ENCODE peak calls at places on chromosomes 12 and 14, in four cellular contexts. One of them, this sample, is unnamed.

GRCh38 chr12:91984571-91984970 is 161.1 kb downstream of the BTG1 start:
- DNase-seq in neural progenitor cell: no peak
- DNase-seq in HCT116: no peak
- DNase-seq in PC-3: peak; percentile 23
- DNase-seq in this sample: no peak

GRCh38 chr12:49041036-49041880 is 19.3 kb downstream of the KMT2D start:
- DNase-seq in neural progenitor cell: no peak
- DNase-seq in HCT116: no peak
- DNase-seq in PC-3: no peak
- DNase-seq in this sample: peak; percentile 30

GRCh38 chr14:35374273-35374681 is 30.3 kb downstream of the NFKBIA start:
- DNase-seq in HCT116: peak; percentile 35
- DNase-seq in PC-3: peak; percentile 84
- DNase-seq in neural progenitor cell: no peak
- DNase-seq in this sample: peak; percentile 92

GRCh38 chr12:122980192-122981035 is at the start of gene ARL6IP4:
- DNase-seq in PC-3: peak; percentile 67
- DNase-seq in neural progenitor cell: peak; percentile 80
- DNase-seq in HCT116: no peak
- DNase-seq in this sample: peak; percentile 61

GRCh38 chr14:100824156-100824555 is 1.8 kb upstream of the MEG3 start:
- DNase-seq in HCT116: no peak
- DNase-seq in neural progenitor cell: peak; percentile 11
- DNase-seq in PC-3: no peak
- DNase-seq in this sample: no peak

GRCh38 chr12:111766608-111767361 is at the start of gene ALDH2:
- DNase-seq in HCT116: peak; percentile 6
- DNase-seq in neural progenitor cell: peak; percentile 94
- DNase-seq in PC-3: no peak
- DNase-seq in this sample: peak; percentile 65

GRCh38 chr12:106113042-106113441 is 25.7 kb downstream of the NUAK1 start:
- DNase-seq in HCT116: peak; percentile 19
- DNase-seq in PC-3: peak; percentile 81
- DNase-seq in neural progenitor cell: no peak
- DNase-seq in this sample: no peak

GRCh38 chr12:130436741-130437501 is 99.2 kb downstream of the PIWIL1 start:
- DNase-seq in neural progenitor cell: no peak
- DNase-seq in PC-3: no peak
- DNase-seq in HCT116: no peak
- DNase-seq in this sample: no peak

GRCh38 chr12:51383281-51383905 is 7.8 kb downstream of the GALNT6 start:
- DNase-seq in neural progenitor cell: no peak
- DNase-seq in HCT116: no peak
- DNase-seq in PC-3: peak; percentile 96
- DNase-seq in this sample: peak; percentile 28

GRCh38 chr12:6899837-6900519 is 4.6 kb upstream of the LRRC23 start:
- DNase-seq in neural progenitor cell: no peak
- DNase-seq in PC-3: no peak
- DNase-seq in HCT116: no peak
- DNase-seq in this sample: no peak

GRCh38 chr12:57631566-57632368 is 1.2 kb downstream of the B4GALNT1 start:
- DNase-seq in HCT116: no peak
- DNase-seq in PC-3: no peak
- DNase-seq in neural progenitor cell: peak; percentile 45
- DNase-seq in this sample: no peak

GRCh38 chr12:49533331-49533730 is 5.5 kb upstream of the KCNH3 start:
- DNase-seq in neural progenitor cell: no peak
- DNase-seq in PC-3: no peak
- DNase-seq in HCT116: no peak
- DNase-seq in this sample: no peak

GRCh38 chr14:32217301-32217700 is 14.2 kb upstream of the RNU6-8 start:
- DNase-seq in neural progenitor cell: no peak
- DNase-seq in PC-3: no peak
- DNase-seq in HCT116: no peak
- DNase-seq in this sample: no peak

GRCh38 chr12:14958361-14959125 is 2.9 kb downstream of the ARHGDIB start:
- DNase-seq in neural progenitor cell: no peak
- DNase-seq in PC-3: no peak
- DNase-seq in HCT116: no peak
- DNase-seq in this sample: no peak

GRCh38 chr14:23208286-23208685 is 24.8 kb upstream of the SLC7A8 start:
- DNase-seq in PC-3: no peak
- DNase-seq in neural progenitor cell: no peak
- DNase-seq in HCT116: no peak
- DNase-seq in this sample: no peak

GRCh38 chr12:58030566-58031279 is 89.4 kb downstream of the ATP23 start:
- DNase-seq in PC-3: peak; percentile 83
- DNase-seq in neural progenitor cell: no peak
- DNase-seq in HCT116: no peak
- DNase-seq in this sample: no peak

GRCh38 chr12:114141916-114142564 is 175.9 kb upstream of the RBM19 start:
- DNase-seq in neural progenitor cell: no peak
- DNase-seq in HCT116: no peak
- DNase-seq in PC-3: no peak
- DNase-seq in this sample: no peak

GRCh38 chr12:14836336-14837210 is 6.8 kb downstream of the ART4 start:
- DNase-seq in neural progenitor cell: no peak
- DNase-seq in HCT116: no peak
- DNase-seq in PC-3: peak; percentile 79
- DNase-seq in this sample: peak; percentile 57

GRCh38 chr14:77039285-77040058 is 11.0 kb upstream of the IRF2BPL start:
- DNase-seq in neural progenitor cell: no peak
- DNase-seq in PC-3: no peak
- DNase-seq in HCT116: no peak
- DNase-seq in this sample: no peak

GRCh38 chr14:58965601-58966000 is 222.9 kb upstream of the DAAM1 start:
- DNase-seq in PC-3: no peak
- DNase-seq in neural progenitor cell: no peak
- DNase-seq in HCT116: no peak
- DNase-seq in this sample: no peak

GRCh38 chr14:68792022-68792829 is 641 bp downstream of the ZFP36L1 start:
- DNase-seq in neural progenitor cell: peak; percentile 35
- DNase-seq in PC-3: peak; percentile 45
- DNase-seq in HCT116: no peak
- DNase-seq in this sample: peak; percentile 56

GRCh38 chr14:25431211-25432076 is 381.5 kb upstream of the STXBP6 start:
- DNase-seq in PC-3: peak; percentile 23
- DNase-seq in HCT116: no peak
- DNase-seq in neural progenitor cell: peak; percentile 58
- DNase-seq in this sample: no peak

GRCh38 chr12:12333980-12334709 is 15.9 kb downstream of the MANSC1 start:
- DNase-seq in neural progenitor cell: peak; percentile 73
- DNase-seq in HCT116: peak; percentile 47
- DNase-seq in PC-3: peak; percentile 56
- DNase-seq in this sample: peak; percentile 57

GRCh38 chr14:59018978-59019377 is 169.5 kb upstream of the DAAM1 start:
- DNase-seq in neural progenitor cell: peak; percentile 33
- DNase-seq in HCT116: no peak
- DNase-seq in PC-3: peak; percentile 53
- DNase-seq in this sample: no peak

GRCh38 chr12:33116284-33116683 is 219.7 kb upstream of the PKP2 start:
- DNase-seq in HCT116: no peak
- DNase-seq in neural progenitor cell: no peak
- DNase-seq in PC-3: peak; percentile 55
- DNase-seq in this sample: no peak

GRCh38 chr14:85131523-85131922 is 398.4 kb upstream of the FLRT2 start:
- DNase-seq in neural progenitor cell: peak; percentile 8
- DNase-seq in HCT116: no peak
- DNase-seq in PC-3: peak; percentile 28
- DNase-seq in this sample: no peak

GRCh38 chr12:74890237-74890599 is 319.4 kb downstream of the KCNC2 start:
- DNase-seq in HCT116: peak; percentile 73
- DNase-seq in PC-3: peak; percentile 95
- DNase-seq in neural progenitor cell: no peak
- DNase-seq in this sample: peak; percentile 86

GRCh38 chr12:65504417-65504816 is 225.9 kb downstream of the MSRB3 start:
- DNase-seq in neural progenitor cell: no peak
- DNase-seq in PC-3: no peak
- DNase-seq in HCT116: no peak
- DNase-seq in this sample: no peak

GRCh38 chr12:77723308-77723707 is 107.4 kb upstream of the NAV3 start:
- DNase-seq in neural progenitor cell: no peak
- DNase-seq in HCT116: no peak
- DNase-seq in PC-3: no peak
- DNase-seq in this sample: no peak

GRCh38 chr12:99455350-99456037 is 192.1 kb upstream of the GARIN6 start:
- DNase-seq in neural progenitor cell: no peak
- DNase-seq in PC-3: peak; percentile 88
- DNase-seq in HCT116: peak; percentile 35
- DNase-seq in this sample: peak; percentile 19

GRCh38 chr12:87428701-87429277 is 600.4 kb downstream of the C12orf50 start:
- DNase-seq in neural progenitor cell: no peak
- DNase-seq in HCT116: no peak
- DNase-seq in PC-3: peak; percentile 39
- DNase-seq in this sample: no peak

GRCh38 chr12:77231548-77231947 is 166.2 kb upstream of the E2F7 start:
- DNase-seq in neural progenitor cell: no peak
- DNase-seq in PC-3: no peak
- DNase-seq in HCT116: no peak
- DNase-seq in this sample: peak; percentile 44

GRCh38 chr12:115794659-115795081 is 482.8 kb downstream of the MED13L start:
- DNase-seq in HCT116: no peak
- DNase-seq in PC-3: peak; percentile 14
- DNase-seq in neural progenitor cell: no peak
- DNase-seq in this sample: no peak

GRCh38 chr12:93813972-93814821 is 137.0 kb downstream of the CRADD start:
- DNase-seq in HCT116: no peak
- DNase-seq in neural progenitor cell: no peak
- DNase-seq in PC-3: no peak
- DNase-seq in this sample: no peak

GRCh38 chr12:21941522-21942376 is 523 bp upstream of the ABCC9 start:
- DNase-seq in neural progenitor cell: peak; percentile 79
- DNase-seq in PC-3: no peak
- DNase-seq in HCT116: no peak
- DNase-seq in this sample: no peak

GRCh38 chr12:110600254-110600653 is 13.7 kb upstream of the TCTN1 start:
- DNase-seq in HCT116: peak; percentile 55
- DNase-seq in PC-3: peak; percentile 89
- DNase-seq in neural progenitor cell: no peak
- DNase-seq in this sample: no peak

DNA sequence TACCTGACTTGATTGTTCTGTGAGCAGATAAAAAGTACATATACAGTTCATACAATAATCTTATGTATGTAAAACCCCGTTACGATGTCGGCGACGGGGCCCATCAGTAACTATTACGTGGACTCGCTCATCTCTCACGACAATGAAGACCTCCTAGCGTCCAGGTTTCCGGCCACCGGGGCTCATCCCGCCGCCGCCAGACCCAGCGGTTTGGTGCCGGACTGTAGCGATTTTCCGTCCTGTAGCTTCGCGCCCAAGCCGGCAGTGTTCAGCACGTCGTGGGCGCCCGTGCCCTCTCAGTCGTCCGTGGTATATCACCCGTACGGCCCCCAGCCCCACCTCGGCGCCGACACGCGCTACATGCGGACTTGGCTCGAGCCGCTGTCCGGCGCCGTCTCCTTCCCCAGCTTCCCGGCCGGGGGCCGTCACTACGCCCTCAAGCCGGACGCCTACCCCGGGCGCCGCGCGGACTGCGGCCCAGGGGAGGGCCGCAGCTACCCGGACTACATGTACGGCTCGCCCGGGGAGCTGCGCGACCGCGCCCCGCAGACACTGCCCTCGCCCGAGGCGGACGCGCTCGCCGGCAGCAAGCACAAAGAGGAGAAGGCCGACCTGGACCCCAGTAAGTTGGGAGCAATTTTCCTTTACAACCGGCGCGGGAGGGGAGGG is at the start of gene HOXC9:
- DNase-seq in PC-3: no peak
- DNase-seq in neural progenitor cell: no peak
- DNase-seq in HCT116: no peak
- DNase-seq in this sample: no peak
- TF ChIP-seq EZH2 in PC-3: no peak
- TF ChIP-seq EZH2 in neural progenitor cell: peak; percentile 100
- TF ChIP-seq EZH2 in HCT116: no peak
- TF ChIP-seq EZH2 in this sample: no peak

GRCh38 chr14:60647837-60648168 is 1.5 kb downstream of the SIX1 start:
- DNase-seq in PC-3: no peak
- DNase-seq in HCT116: no peak
- DNase-seq in neural progenitor cell: no peak
- DNase-seq in this sample: peak; percentile 22
- H3K79me2 ChIP-seq in PC-3: peaks cover 59% of the 10 kb centered on the region
- H3K79me2 ChIP-seq in HCT116: peaks cover 7% of the 10 kb centered on the region
- H3K79me2 ChIP-seq in neural progenitor cell: no peaks in the 10 kb centered on the region
- H3K79me2 ChIP-seq in this sample: peaks cover 36% of the 10 kb centered on the region

GRCh38 chr14:105203057-105203494 is 22.0 kb upstream of the NUDT14 start:
- DNase-seq in HCT116: no peak
- DNase-seq in neural progenitor cell: peak; percentile 83
- DNase-seq in PC-3: peak; percentile 81
- DNase-seq in this sample: no peak
- H3K27ac ChIP-seq in HCT116: no peak overlapping the region
- H3K27ac ChIP-seq in neural progenitor cell: no peak overlapping the region
- H3K27ac ChIP-seq in PC-3: no peak overlapping the region
- H3K27ac ChIP-seq in this sample: no peak overlapping the region

GRCh38 chr14:67411820-67412421 is at the start of gene PLEK2:
- DNase-seq in HCT116: peak; percentile 81
- DNase-seq in neural progenitor cell: no peak
- DNase-seq in PC-3: peak; percentile 86
- DNase-seq in this sample: peak; percentile 82
- TF ChIP-seq EZH2 in HCT116: no peak
- TF ChIP-seq EZH2 in neural progenitor cell: no peak
- TF ChIP-seq EZH2 in PC-3: no peak
- TF ChIP-seq EZH2 in this sample: no peak

GRCh38 chr12:79690606-79691298 is at the start of gene PAWR:
- DNase-seq in neural progenitor cell: peak; percentile 95
- DNase-seq in HCT116: peak; percentile 70
- DNase-seq in PC-3: peak; percentile 92
- DNase-seq in this sample: peak; percentile 89
- H3K79me2 ChIP-seq in neural progenitor cell: peaks cover 46% of the 10 kb centered on the region
- H3K79me2 ChIP-seq in HCT116: peaks cover 43% of the 10 kb centered on the region
- H3K79me2 ChIP-seq in PC-3: peaks cover 46% of the 10 kb centered on the region
- H3K79me2 ChIP-seq in this sample: peaks cover 61% of the 10 kb centered on the region

DNA sequence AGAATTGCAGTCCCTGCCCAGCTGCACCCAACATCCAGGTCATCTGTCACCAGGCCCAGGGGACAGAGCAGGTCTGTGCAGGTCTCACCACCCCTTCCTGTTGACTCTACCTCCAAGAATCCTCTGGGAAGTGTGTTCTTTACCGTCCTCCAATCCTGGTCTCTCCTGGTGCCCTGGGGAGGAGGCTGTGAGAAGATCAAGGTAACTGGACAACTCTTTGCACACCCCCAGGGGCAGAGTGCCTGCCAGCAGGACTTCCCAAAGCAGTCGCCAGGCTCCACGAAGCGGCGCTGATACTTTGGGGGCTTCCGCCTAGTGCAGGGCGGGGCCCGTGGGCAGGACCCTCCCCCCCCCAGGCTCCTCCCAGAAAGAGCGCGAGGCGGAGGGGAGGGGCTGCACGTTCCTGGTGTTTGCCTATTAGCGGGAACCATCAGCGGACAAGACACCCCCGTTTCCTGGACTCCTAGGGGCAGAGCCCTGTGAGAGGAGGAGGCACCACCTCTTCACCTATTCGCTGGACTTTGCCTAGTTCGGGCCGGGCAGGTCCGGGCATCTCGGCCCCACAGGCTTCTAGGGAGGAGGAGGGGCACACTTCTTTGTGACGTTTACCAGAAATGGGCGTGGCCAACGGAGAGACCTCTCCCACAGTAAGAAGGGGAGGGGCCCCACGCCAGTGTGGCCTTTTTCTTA is 918.0 kb downstream of the AACS start:
- DNase-seq in neural progenitor cell: peak; percentile 97
- DNase-seq in PC-3: no peak
- DNase-seq in HCT116: no peak
- DNase-seq in this sample: peak; percentile 85
- H3K27ac ChIP-seq in neural progenitor cell: peak overlapping the region; percentile 85
- H3K27ac ChIP-seq in PC-3: no peak overlapping the region
- H3K27ac ChIP-seq in HCT116: no peak overlapping the region
- H3K27ac ChIP-seq in this sample: peak overlapping the region; percentile 63